ENCODE peak calls at places on chromosomes 7 and 10, in eight cellular contexts. One of them, this sample, is unnamed.

GRCh38 chr7:80967536-80968297 is 48.9 kb upstream of the SEMA3C start:
- DNase-seq in PC-3: no peak
- DNase-seq in left lung: no peak
- DNase-seq in tibial artery: no peak
- DNase-seq in AG04450: no peak
- DNase-seq in ovary: no peak
- DNase-seq in PC-9: no peak
- DNase-seq in tibial nerve: no peak
- DNase-seq in this sample: no peak

GRCh38 chr7:140212100-140212881 is 35.5 kb upstream of the KDM7A start:
- DNase-seq in left lung: no peak
- DNase-seq in PC-9: no peak
- DNase-seq in PC-3: peak
- DNase-seq in tibial artery: no peak
- DNase-seq in ovary: no peak
- DNase-seq in tibial nerve: no peak
- DNase-seq in AG04450: no peak
- DNase-seq in this sample: no peak

GRCh38 chr10:118844731-118845573 is 90.2 kb upstream of the CACUL1 start:
- DNase-seq in PC-3: peak
- DNase-seq in left lung: no peak
- DNase-seq in PC-9: no peak
- DNase-seq in tibial nerve: no peak
- DNase-seq in AG04450: no peak
- DNase-seq in ovary: no peak
- DNase-seq in tibial artery: no peak
- DNase-seq in this sample: no peak

GRCh38 chr7:100166966-100167911 is 1.2 kb downstream of the GAL3ST4 start:
- DNase-seq in tibial artery: no peak
- DNase-seq in PC-9: no peak
- DNase-seq in ovary: no peak
- DNase-seq in tibial nerve: no peak
- DNase-seq in PC-3: no peak
- DNase-seq in AG04450: no peak
- DNase-seq in left lung: no peak
- DNase-seq in this sample: no peak

GRCh38 chr10:21626457-21627161 is 92.6 kb downstream of the MLLT10 start:
- DNase-seq in left lung: no peak
- DNase-seq in PC-9: no peak
- DNase-seq in tibial artery: no peak
- DNase-seq in ovary: peak
- DNase-seq in AG04450: no peak
- DNase-seq in tibial nerve: no peak
- DNase-seq in PC-3: peak
- DNase-seq in this sample: no peak

GRCh38 chr10:73744690-73744994 is 470 bp downstream of the SEC24C start:
- DNase-seq in tibial artery: peak
- DNase-seq in left lung: no peak
- DNase-seq in PC-9: no peak
- DNase-seq in tibial nerve: peak
- DNase-seq in AG04450: no peak
- DNase-seq in ovary: no peak
- DNase-seq in PC-3: peak
- DNase-seq in this sample: no peak

GRCh38 chr10:10489086-10489485 is 528.6 kb upstream of the CELF2 start:
- DNase-seq in PC-3: no peak
- DNase-seq in tibial artery: no peak
- DNase-seq in PC-9: no peak
- DNase-seq in ovary: no peak
- DNase-seq in left lung: no peak
- DNase-seq in AG04450: no peak
- DNase-seq in tibial nerve: no peak
- DNase-seq in this sample: no peak

GRCh38 chr10:97861351-97861750 is 11.7 kb downstream of the GOLGA7B start:
- DNase-seq in tibial artery: no peak
- DNase-seq in PC-9: peak
- DNase-seq in left lung: no peak
- DNase-seq in tibial nerve: no peak
- DNase-seq in AG04450: no peak
- DNase-seq in PC-3: peak
- DNase-seq in ovary: no peak
- DNase-seq in this sample: no peak

GRCh38 chr7:143900230-143900766 is 1.7 kb downstream of the TCAF1 start:
- DNase-seq in PC-3: peak
- DNase-seq in left lung: no peak
- DNase-seq in tibial artery: no peak
- DNase-seq in tibial nerve: no peak
- DNase-seq in ovary: no peak
- DNase-seq in PC-9: no peak
- DNase-seq in AG04450: no peak
- DNase-seq in this sample: no peak

GRCh38 chr10:44416976-44417375 is 32.1 kb upstream of the CXCL12 start:
- DNase-seq in left lung: no peak
- DNase-seq in ovary: no peak
- DNase-seq in PC-9: no peak
- DNase-seq in PC-3: no peak
- DNase-seq in tibial artery: no peak
- DNase-seq in tibial nerve: no peak
- DNase-seq in AG04450: no peak
- DNase-seq in this sample: no peak

GRCh38 chr7:45699726-45700390 is 125.7 kb downstream of the ADCY1 start:
- DNase-seq in tibial nerve: no peak
- DNase-seq in tibial artery: peak
- DNase-seq in PC-9: no peak
- DNase-seq in left lung: no peak
- DNase-seq in ovary: no peak
- DNase-seq in AG04450: no peak
- DNase-seq in PC-3: no peak
- DNase-seq in this sample: peak

GRCh38 chr7:135512135-135512887 is 2.4 kb upstream of the CNOT4 start:
- DNase-seq in tibial artery: no peak
- DNase-seq in PC-3: peak
- DNase-seq in AG04450: no peak
- DNase-seq in PC-9: peak
- DNase-seq in tibial nerve: peak
- DNase-seq in ovary: no peak
- DNase-seq in left lung: no peak
- DNase-seq in this sample: no peak

GRCh38 chr10:88270061-88270808 is 312.9 kb downstream of the RNLS start:
- DNase-seq in tibial nerve: no peak
- DNase-seq in PC-3: no peak
- DNase-seq in left lung: no peak
- DNase-seq in ovary: no peak
- DNase-seq in tibial artery: no peak
- DNase-seq in PC-9: no peak
- DNase-seq in AG04450: no peak
- DNase-seq in this sample: no peak

GRCh38 chr7:17333227-17333626 is 34.8 kb downstream of the AHR start:
- DNase-seq in ovary: no peak
- DNase-seq in tibial artery: no peak
- DNase-seq in PC-3: no peak
- DNase-seq in tibial nerve: no peak
- DNase-seq in left lung: no peak
- DNase-seq in PC-9: no peak
- DNase-seq in AG04450: no peak
- DNase-seq in this sample: no peak

GRCh38 chr10:132202070-132202970 is 15.6 kb downstream of the DPYSL4 start:
- DNase-seq in left lung: peak
- DNase-seq in PC-3: no peak
- DNase-seq in tibial artery: no peak
- DNase-seq in ovary: peak
- DNase-seq in tibial nerve: no peak
- DNase-seq in AG04450: no peak
- DNase-seq in PC-9: no peak
- DNase-seq in this sample: no peak

GRCh38 chr10:14414901-14415300 is 84.2 kb upstream of the FRMD4A start:
- DNase-seq in PC-3: no peak
- DNase-seq in AG04450: peak
- DNase-seq in ovary: no peak
- DNase-seq in tibial artery: no peak
- DNase-seq in left lung: no peak
- DNase-seq in tibial nerve: no peak
- DNase-seq in PC-9: no peak
- DNase-seq in this sample: no peak

GRCh38 chr10:14412624-14413023 is 81.9 kb upstream of the FRMD4A start:
- DNase-seq in left lung: no peak
- DNase-seq in tibial artery: no peak
- DNase-seq in tibial nerve: no peak
- DNase-seq in AG04450: no peak
- DNase-seq in PC-9: no peak
- DNase-seq in ovary: no peak
- DNase-seq in PC-3: no peak
- DNase-seq in this sample: no peak

GRCh38 chr10:14416308-14416700 is 85.6 kb upstream of the FRMD4A start:
- DNase-seq in left lung: no peak
- DNase-seq in PC-3: no peak
- DNase-seq in tibial nerve: no peak
- DNase-seq in PC-9: peak
- DNase-seq in ovary: no peak
- DNase-seq in tibial artery: no peak
- DNase-seq in AG04450: no peak
- DNase-seq in this sample: no peak

GRCh38 chr10:14413583-14413982 is 82.9 kb upstream of the FRMD4A start:
- DNase-seq in tibial artery: no peak
- DNase-seq in tibial nerve: no peak
- DNase-seq in left lung: no peak
- DNase-seq in ovary: no peak
- DNase-seq in PC-9: no peak
- DNase-seq in AG04450: no peak
- DNase-seq in PC-3: no peak
- DNase-seq in this sample: no peak

GRCh38 chr10:14415676-14416307 is 85.1 kb upstream of the FRMD4A start:
- DNase-seq in tibial artery: no peak
- DNase-seq in AG04450: no peak
- DNase-seq in PC-9: peak
- DNase-seq in ovary: no peak
- DNase-seq in PC-3: no peak
- DNase-seq in left lung: no peak
- DNase-seq in tibial nerve: no peak
- DNase-seq in this sample: no peak
- TF ChIP-seq CTCF in tibial artery: no peak
- TF ChIP-seq CTCF in AG04450: no peak
- TF ChIP-seq CTCF in PC-9: no peak
- TF ChIP-seq CTCF in ovary: no peak
- TF ChIP-seq CTCF in PC-3: no peak
- TF ChIP-seq CTCF in left lung: no peak
- TF ChIP-seq CTCF in tibial nerve: no peak
- TF ChIP-seq CTCF in this sample: no peak

DNA sequence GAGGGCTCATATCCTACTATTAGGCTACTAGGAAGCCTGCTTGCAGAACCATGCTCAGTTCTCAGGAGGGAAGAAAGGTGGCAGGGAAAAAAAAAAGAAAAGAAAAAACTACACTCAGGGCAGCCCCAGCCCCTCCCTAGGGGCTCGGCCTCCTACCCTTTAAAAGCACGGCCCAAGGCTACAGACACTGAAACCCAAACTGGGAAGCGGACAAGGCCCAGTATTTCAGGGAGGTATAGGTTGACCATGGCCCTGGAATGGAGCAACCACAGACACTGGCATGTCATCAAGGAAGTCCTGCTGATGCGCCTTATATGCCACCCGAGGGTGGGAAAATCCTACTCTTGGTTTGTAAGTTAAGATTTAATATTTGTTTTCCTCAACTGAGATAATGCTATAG is 50.8 kb downstream of the DLG5 start:
- DNase-seq in PC-9: no peak
- DNase-seq in ovary: no peak
- DNase-seq in AG04450: no peak
- DNase-seq in left lung: no peak
- DNase-seq in tibial nerve: no peak
- DNase-seq in PC-3: no peak
- DNase-seq in tibial artery: no peak
- DNase-seq in this sample: no peak
- H3K27ac ChIP-seq in PC-9: peak
- H3K27ac ChIP-seq in ovary: no peak
- H3K27ac ChIP-seq in AG04450: no peak
- H3K27ac ChIP-seq in left lung: no peak
- H3K27ac ChIP-seq in tibial nerve: no peak
- H3K27ac ChIP-seq in PC-3: no peak
- H3K27ac ChIP-seq in tibial artery: no peak
- H3K27ac ChIP-seq in this sample: peak

GRCh38 chr10:71367279-71367678 is 29.4 kb upstream of the CDH23 start:
- DNase-seq in AG04450: no peak
- DNase-seq in tibial artery: no peak
- DNase-seq in tibial nerve: no peak
- DNase-seq in ovary: no peak
- DNase-seq in PC-9: no peak
- DNase-seq in left lung: no peak
- DNase-seq in PC-3: peak
- DNase-seq in this sample: no peak

GRCh38 chr10:71366710-71367109 is 30.0 kb upstream of the CDH23 start:
- DNase-seq in AG04450: no peak
- DNase-seq in PC-9: no peak
- DNase-seq in PC-3: no peak
- DNase-seq in tibial nerve: no peak
- DNase-seq in tibial artery: no peak
- DNase-seq in left lung: no peak
- DNase-seq in ovary: no peak
- DNase-seq in this sample: no peak

GRCh38 chr10:71370031-71370430 is 26.7 kb upstream of the CDH23 start:
- DNase-seq in PC-3: no peak
- DNase-seq in AG04450: no peak
- DNase-seq in PC-9: no peak
- DNase-seq in ovary: no peak
- DNase-seq in left lung: no peak
- DNase-seq in tibial nerve: no peak
- DNase-seq in tibial artery: no peak
- DNase-seq in this sample: no peak

GRCh38 chr10:71369602-71370001 is 27.1 kb upstream of the CDH23 start:
- DNase-seq in PC-3: no peak
- DNase-seq in PC-9: no peak
- DNase-seq in left lung: no peak
- DNase-seq in ovary: no peak
- DNase-seq in tibial artery: no peak
- DNase-seq in tibial nerve: no peak
- DNase-seq in AG04450: no peak
- DNase-seq in this sample: no peak

GRCh38 chr10:71368639-71369038 is 28.1 kb upstream of the CDH23 start:
- DNase-seq in PC-9: no peak
- DNase-seq in left lung: no peak
- DNase-seq in tibial nerve: no peak
- DNase-seq in ovary: no peak
- DNase-seq in tibial artery: no peak
- DNase-seq in AG04450: no peak
- DNase-seq in PC-3: peak
- DNase-seq in this sample: no peak
- TF ChIP-seq CTCF in PC-9: no peak
- TF ChIP-seq CTCF in left lung: no peak
- TF ChIP-seq CTCF in tibial nerve: no peak
- TF ChIP-seq CTCF in ovary: no peak
- TF ChIP-seq CTCF in tibial artery: no peak
- TF ChIP-seq CTCF in AG04450: no peak
- TF ChIP-seq CTCF in PC-3: peak
- TF ChIP-seq CTCF in this sample: no peak

DNA sequence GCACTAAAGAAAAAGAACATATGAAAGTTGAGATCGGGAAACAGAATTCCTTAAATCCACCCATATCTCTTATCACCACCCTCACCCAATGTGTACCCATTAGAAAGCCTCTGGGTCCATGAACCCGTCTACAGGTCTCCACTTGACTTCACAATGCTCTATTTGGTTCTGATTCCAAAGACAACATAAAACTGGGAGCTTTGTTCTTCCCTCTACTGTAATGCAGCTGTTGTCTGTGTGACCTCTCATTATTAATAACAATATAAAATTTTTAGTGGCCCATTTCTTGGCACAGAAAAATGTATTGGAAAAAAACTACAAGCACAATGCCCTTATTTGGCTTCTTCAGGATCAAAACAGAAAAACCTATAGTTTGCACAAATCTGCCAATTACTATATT is 30.0 kb downstream of the DOCK4 start:
- DNase-seq in PC-9: no peak
- DNase-seq in PC-3: no peak
- DNase-seq in AG04450: no peak
- DNase-seq in tibial nerve: no peak
- DNase-seq in tibial artery: no peak
- DNase-seq in left lung: no peak
- DNase-seq in ovary: no peak
- DNase-seq in this sample: no peak
- H3K27ac ChIP-seq in PC-9: no peak
- H3K27ac ChIP-seq in PC-3: no peak
- H3K27ac ChIP-seq in AG04450: no peak
- H3K27ac ChIP-seq in tibial nerve: no peak
- H3K27ac ChIP-seq in tibial artery: no peak
- H3K27ac ChIP-seq in left lung: no peak
- H3K27ac ChIP-seq in ovary: no peak
- H3K27ac ChIP-seq in this sample: no peak

This sample was measured in breast epithelium.